ENCODE peak calls at places on chromosomes 3 and 15, in nine cellular contexts. One of them, this sample, is unnamed.

GRCh38 chr3:116000315-116000714 is 377.0 kb downstream of the GAP43 start:
- DNase-seq in hepatocyte: peak; percentile 45
- DNase-seq in AG04450: peak; percentile 87
- DNase-seq in GM23338: no peak
- DNase-seq in body of pancreas: no peak
- DNase-seq in cardiac muscle cell: peak; percentile 71
- DNase-seq in A549: peak; percentile 78
- DNase-seq in RWPE1: peak; percentile 76
- DNase-seq in mammary epithelial cell: peak; percentile 95
- DNase-seq in this sample: no peak

GRCh38 chr3:36729204-36730056 is 34.9 kb downstream of the DCLK3 start:
- DNase-seq in hepatocyte: peak; percentile 47
- DNase-seq in AG04450: peak; percentile 23
- DNase-seq in GM23338: peak; percentile 59
- DNase-seq in body of pancreas: no peak
- DNase-seq in cardiac muscle cell: peak; percentile 73
- DNase-seq in A549: peak; percentile 61
- DNase-seq in RWPE1: peak; percentile 30
- DNase-seq in mammary epithelial cell: peak; percentile 28
- DNase-seq in this sample: peak; percentile 68

GRCh38 chr3:64456674-64457073 is 231.1 kb downstream of the ADAMTS9 start:
- DNase-seq in hepatocyte: no peak
- DNase-seq in AG04450: no peak
- DNase-seq in GM23338: no peak
- DNase-seq in body of pancreas: no peak
- DNase-seq in cardiac muscle cell: no peak
- DNase-seq in A549: no peak
- DNase-seq in RWPE1: no peak
- DNase-seq in mammary epithelial cell: no peak
- DNase-seq in this sample: no peak

GRCh38 chr3:163541629-163542028 is 1536.7 kb downstream of the SI start:
- DNase-seq in hepatocyte: no peak
- DNase-seq in AG04450: no peak
- DNase-seq in GM23338: no peak
- DNase-seq in body of pancreas: no peak
- DNase-seq in cardiac muscle cell: no peak
- DNase-seq in A549: no peak
- DNase-seq in RWPE1: no peak
- DNase-seq in mammary epithelial cell: no peak
- DNase-seq in this sample: no peak

GRCh38 chr15:89817701-89818280 is 3.1 kb upstream of the ANPEP start:
- DNase-seq in hepatocyte: no peak
- DNase-seq in AG04450: no peak
- DNase-seq in GM23338: no peak
- DNase-seq in body of pancreas: no peak
- DNase-seq in cardiac muscle cell: peak; percentile 54
- DNase-seq in A549: no peak
- DNase-seq in RWPE1: no peak
- DNase-seq in mammary epithelial cell: no peak
- DNase-seq in this sample: no peak

GRCh38 chr3:146505496-146505895 is 36.1 kb upstream of the PLSCR2 start:
- DNase-seq in hepatocyte: no peak
- DNase-seq in AG04450: no peak
- DNase-seq in GM23338: no peak
- DNase-seq in body of pancreas: no peak
- DNase-seq in cardiac muscle cell: no peak
- DNase-seq in A549: no peak
- DNase-seq in RWPE1: no peak
- DNase-seq in mammary epithelial cell: no peak
- DNase-seq in this sample: no peak

GRCh38 chr15:57691082-57691481 is 15.4 kb upstream of the POLR2M start:
- DNase-seq in hepatocyte: no peak
- DNase-seq in AG04450: no peak
- DNase-seq in GM23338: no peak
- DNase-seq in body of pancreas: no peak
- DNase-seq in cardiac muscle cell: no peak
- DNase-seq in A549: no peak
- DNase-seq in RWPE1: no peak
- DNase-seq in mammary epithelial cell: no peak
- DNase-seq in this sample: no peak

GRCh38 chr15:81398910-81399551 is 25.0 kb upstream of the TMC3 start:
- DNase-seq in hepatocyte: peak; percentile 45
- DNase-seq in AG04450: no peak
- DNase-seq in GM23338: no peak
- DNase-seq in body of pancreas: no peak
- DNase-seq in cardiac muscle cell: peak; percentile 67
- DNase-seq in A549: no peak
- DNase-seq in RWPE1: no peak
- DNase-seq in mammary epithelial cell: peak; percentile 26
- DNase-seq in this sample: peak; percentile 27

GRCh38 chr3:29280675-29281264 is at the start of gene RBMS3:
- DNase-seq in hepatocyte: peak; percentile 91
- DNase-seq in AG04450: peak; percentile 91
- DNase-seq in GM23338: peak; percentile 86
- DNase-seq in body of pancreas: peak; percentile 62
- DNase-seq in cardiac muscle cell: peak; percentile 97
- DNase-seq in A549: peak; percentile 94
- DNase-seq in RWPE1: peak; percentile 60
- DNase-seq in mammary epithelial cell: peak; percentile 91
- DNase-seq in this sample: peak; percentile 34

GRCh38 chr15:95653361-95653805 is 677.1 kb upstream of the NR2F2 start:
- DNase-seq in hepatocyte: peak; percentile 10
- DNase-seq in AG04450: no peak
- DNase-seq in GM23338: no peak
- DNase-seq in body of pancreas: no peak
- DNase-seq in cardiac muscle cell: no peak
- DNase-seq in A549: no peak
- DNase-seq in RWPE1: no peak
- DNase-seq in mammary epithelial cell: no peak
- DNase-seq in this sample: no peak

GRCh38 chr3:152443212-152444023 is 174.7 kb downstream of the MBNL1 start:
- DNase-seq in hepatocyte: no peak
- DNase-seq in AG04450: no peak
- DNase-seq in GM23338: no peak
- DNase-seq in body of pancreas: no peak
- DNase-seq in cardiac muscle cell: no peak
- DNase-seq in A549: peak; percentile 16
- DNase-seq in RWPE1: no peak
- DNase-seq in mammary epithelial cell: no peak
- DNase-seq in this sample: no peak

GRCh38 chr3:143207338-143207961 is 87.9 kb downstream of the CHST2 start:
- DNase-seq in hepatocyte: no peak
- DNase-seq in AG04450: peak; percentile 32
- DNase-seq in GM23338: no peak
- DNase-seq in body of pancreas: no peak
- DNase-seq in cardiac muscle cell: peak; percentile 51
- DNase-seq in A549: peak; percentile 10
- DNase-seq in RWPE1: no peak
- DNase-seq in mammary epithelial cell: peak; percentile 48
- DNase-seq in this sample: no peak
- H3K27ac ChIP-seq in hepatocyte: no peak overlapping the region
- H3K27ac ChIP-seq in AG04450: no peak overlapping the region
- H3K27ac ChIP-seq in GM23338: no peak overlapping the region
- H3K27ac ChIP-seq in body of pancreas: no peak overlapping the region
- H3K27ac ChIP-seq in cardiac muscle cell: no peak overlapping the region
- H3K27ac ChIP-seq in A549: no peak overlapping the region
- H3K27ac ChIP-seq in RWPE1: no peak overlapping the region
- H3K27ac ChIP-seq in mammary epithelial cell: no peak overlapping the region
- H3K27ac ChIP-seq in this sample: no peak overlapping the region

DNA sequence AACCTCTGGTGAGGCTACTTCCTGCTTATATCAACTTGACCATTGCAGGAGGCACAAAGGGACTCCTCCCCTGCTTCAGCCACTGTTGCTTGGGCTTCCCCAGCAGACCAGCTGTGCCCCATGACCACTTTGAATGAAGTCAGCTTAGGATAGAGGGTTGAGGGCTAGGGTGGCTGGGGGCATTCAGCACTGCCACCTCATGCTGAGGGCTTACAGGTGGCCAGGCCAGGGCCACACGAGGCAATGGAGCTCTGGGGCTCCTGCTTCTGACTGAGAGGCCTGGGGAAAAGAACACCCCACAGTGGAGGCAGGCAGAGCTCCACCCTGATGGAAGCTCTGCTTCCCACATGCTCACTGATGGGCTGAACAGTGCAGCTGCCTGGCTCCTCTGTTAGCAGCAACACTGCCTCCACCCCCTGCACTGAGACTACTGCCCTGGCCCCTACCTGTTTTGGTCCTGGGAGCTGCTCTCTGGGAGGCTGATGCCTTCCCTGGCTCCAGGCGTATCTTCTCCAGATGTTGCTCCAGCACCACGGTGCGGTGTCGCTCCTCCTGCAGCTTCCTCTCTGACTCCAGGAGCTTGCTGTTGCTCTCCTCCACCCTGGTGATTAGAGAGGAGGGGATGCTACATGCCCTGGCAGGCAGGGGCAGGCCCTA is 10.2 kb upstream of the HHATL start:
- DNase-seq in hepatocyte: no peak
- DNase-seq in AG04450: no peak
- DNase-seq in GM23338: no peak
- DNase-seq in body of pancreas: no peak
- DNase-seq in cardiac muscle cell: no peak
- DNase-seq in A549: no peak
- DNase-seq in RWPE1: no peak
- DNase-seq in mammary epithelial cell: no peak
- DNase-seq in this sample: no peak
- H3K27ac ChIP-seq in hepatocyte: no peak overlapping the region
- H3K27ac ChIP-seq in AG04450: no peak overlapping the region
- H3K27ac ChIP-seq in GM23338: no peak overlapping the region
- H3K27ac ChIP-seq in body of pancreas: no peak overlapping the region
- H3K27ac ChIP-seq in cardiac muscle cell: no peak overlapping the region
- H3K27ac ChIP-seq in A549: no peak overlapping the region
- H3K27ac ChIP-seq in RWPE1: no peak overlapping the region
- H3K27ac ChIP-seq in mammary epithelial cell: no peak overlapping the region
- H3K27ac ChIP-seq in this sample: no peak overlapping the region

GRCh38 chr3:123350971-123351370 is 97.9 kb downstream of the ADCY5 start:
- DNase-seq in hepatocyte: no peak
- DNase-seq in AG04450: no peak
- DNase-seq in GM23338: no peak
- DNase-seq in body of pancreas: peak; percentile 10
- DNase-seq in cardiac muscle cell: no peak
- DNase-seq in A549: no peak
- DNase-seq in RWPE1: no peak
- DNase-seq in mammary epithelial cell: no peak
- DNase-seq in this sample: no peak
- H3K27ac ChIP-seq in hepatocyte: no peak overlapping the region
- H3K27ac ChIP-seq in AG04450: no peak overlapping the region
- H3K27ac ChIP-seq in GM23338: no peak overlapping the region
- H3K27ac ChIP-seq in body of pancreas: no peak overlapping the region
- H3K27ac ChIP-seq in cardiac muscle cell: no peak overlapping the region
- H3K27ac ChIP-seq in A549: no peak overlapping the region
- H3K27ac ChIP-seq in RWPE1: no peak overlapping the region
- H3K27ac ChIP-seq in mammary epithelial cell: no peak overlapping the region
- H3K27ac ChIP-seq in this sample: no peak overlapping the region

DNA sequence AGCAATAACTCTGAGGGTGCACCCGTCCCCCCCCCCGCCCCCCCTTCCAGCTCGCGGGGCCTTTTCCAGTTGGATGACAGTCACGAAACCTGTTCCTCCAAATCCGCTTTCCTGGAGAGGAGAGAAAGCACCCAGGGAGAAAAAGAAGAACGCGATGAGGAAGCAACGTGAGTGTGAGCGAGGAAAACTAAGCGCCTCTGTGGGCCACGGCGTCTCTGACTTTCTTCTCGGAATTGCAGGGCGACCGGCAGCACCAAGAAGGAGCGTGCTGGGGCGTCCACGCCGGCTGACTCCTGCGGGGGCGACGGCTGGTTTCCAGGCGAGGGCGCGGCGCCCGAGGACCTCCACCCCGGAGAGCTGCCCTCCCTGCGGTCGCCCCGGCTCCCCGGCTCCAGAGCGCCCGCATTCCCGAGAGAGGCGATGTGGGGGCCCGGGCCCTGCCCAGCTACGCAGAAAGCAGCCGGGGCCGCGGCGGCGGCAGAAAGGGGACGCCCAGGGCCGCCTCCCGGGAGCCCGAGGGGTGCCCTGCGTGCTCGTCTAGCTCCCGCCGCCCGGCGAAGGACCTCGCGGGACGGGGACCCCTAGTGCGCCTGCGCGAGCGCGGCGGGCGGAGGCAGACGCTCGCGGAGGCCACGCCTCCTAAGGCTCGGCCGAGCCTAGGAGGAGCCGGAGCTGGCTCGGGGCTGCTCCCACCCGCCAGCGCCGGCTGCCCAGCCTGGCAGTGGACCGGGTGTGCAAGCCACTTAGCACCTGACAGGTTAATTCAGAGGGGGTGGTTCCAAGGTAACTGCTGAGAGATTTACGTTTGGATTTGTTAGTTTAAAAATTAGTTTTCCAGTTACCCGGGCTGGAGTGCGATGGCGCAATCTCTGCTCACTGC is 15.3 kb upstream of the ADIPOQ start:
- DNase-seq in hepatocyte: peak; percentile 95
- DNase-seq in AG04450: peak; percentile 39
- DNase-seq in GM23338: peak; percentile 89
- DNase-seq in body of pancreas: peak; percentile 85
- DNase-seq in cardiac muscle cell: peak; percentile 87
- DNase-seq in A549: peak; percentile 72
- DNase-seq in RWPE1: peak; percentile 98
- DNase-seq in mammary epithelial cell: peak; percentile 80
- DNase-seq in this sample: peak; percentile 81
- H3K27ac ChIP-seq in hepatocyte: no peak overlapping the region
- H3K27ac ChIP-seq in AG04450: no peak overlapping the region
- H3K27ac ChIP-seq in GM23338: no peak overlapping the region
- H3K27ac ChIP-seq in body of pancreas: no peak overlapping the region
- H3K27ac ChIP-seq in cardiac muscle cell: no peak overlapping the region
- H3K27ac ChIP-seq in A549: peak overlapping the region; percentile 99
- H3K27ac ChIP-seq in RWPE1: no peak overlapping the region
- H3K27ac ChIP-seq in mammary epithelial cell: peak overlapping the region; percentile 49
- H3K27ac ChIP-seq in this sample: no peak overlapping the region

GRCh38 chr3:188108703-188109412 is 45.1 kb upstream of the LPP start:
- DNase-seq in hepatocyte: no peak
- DNase-seq in AG04450: no peak
- DNase-seq in GM23338: no peak
- DNase-seq in body of pancreas: no peak
- DNase-seq in cardiac muscle cell: no peak
- DNase-seq in A549: no peak
- DNase-seq in RWPE1: no peak
- DNase-seq in mammary epithelial cell: no peak
- DNase-seq in this sample: no peak
- H3K27ac ChIP-seq in hepatocyte: no peak overlapping the region
- H3K27ac ChIP-seq in AG04450: no peak overlapping the region
- H3K27ac ChIP-seq in GM23338: no peak overlapping the region
- H3K27ac ChIP-seq in body of pancreas: no peak overlapping the region
- H3K27ac ChIP-seq in cardiac muscle cell: no peak overlapping the region
- H3K27ac ChIP-seq in A549: no peak overlapping the region
- H3K27ac ChIP-seq in RWPE1: no peak overlapping the region
- H3K27ac ChIP-seq in mammary epithelial cell: no peak overlapping the region
- H3K27ac ChIP-seq in this sample: no peak overlapping the region

GRCh38 chr3:126858401-126858800 is 124.5 kb upstream of the PLXNA1 start:
- DNase-seq in hepatocyte: no peak
- DNase-seq in AG04450: no peak
- DNase-seq in GM23338: no peak
- DNase-seq in body of pancreas: no peak
- DNase-seq in cardiac muscle cell: no peak
- DNase-seq in A549: no peak
- DNase-seq in RWPE1: no peak
- DNase-seq in mammary epithelial cell: no peak
- DNase-seq in this sample: no peak
- H3K27ac ChIP-seq in hepatocyte: no peak overlapping the region
- H3K27ac ChIP-seq in AG04450: peak overlapping the region; percentile 2
- H3K27ac ChIP-seq in GM23338: no peak overlapping the region
- H3K27ac ChIP-seq in body of pancreas: no peak overlapping the region
- H3K27ac ChIP-seq in cardiac muscle cell: no peak overlapping the region
- H3K27ac ChIP-seq in A549: peak overlapping the region; percentile 90
- H3K27ac ChIP-seq in RWPE1: peak overlapping the region; percentile 90
- H3K27ac ChIP-seq in mammary epithelial cell: peak overlapping the region; percentile 36
- H3K27ac ChIP-seq in this sample: no peak overlapping the region